ENCODE peak calls at places on chromosomes 6 and 20, in four cellular contexts. V is fibroblast of lung, N is esophagus squamous epithelium, U is HepG2. O is an unnamed sample.

GRCh38 chr6:164200071-164200470 is 785.6 kb downstream of the QKI start:
- DNase-seq in N (no peak), V (no peak), U (no peak), O (no peak)

GRCh38 chr20:24815196-24815815 is 133.8 kb upstream of the CST7 start:
- DNase-seq in N (no peak), V (no peak), U (no peak), O (no peak)

GRCh38 chr20:20489054-20489453 is 121.2 kb downstream of the INSM1 start:
- DNase-seq in V (peak; percentile 28), U (no peak), N (no peak), O (no peak)

GRCh38 chr6:110567957-110568696 is 91.7 kb upstream of the SLC22A16 start:
- DNase-seq in V (no peak), N (no peak), U (no peak), O (no peak)

GRCh38 chr20:2767768-2768631 is 32.4 kb downstream of the CPXM1 start:
- DNase-seq in V (peak; percentile 12), N (no peak), U (no peak), O (no peak)

GRCh38 chr6:64985726-64986125 is 721.3 kb downstream of the EYS start:
- DNase-seq in N (no peak), V (peak; percentile 18), U (no peak), O (no peak)

GRCh38 chr6:39444479-39445019 is 122.0 kb upstream of the KCNK16 start:
- DNase-seq in N (no peak), V (no peak), U (no peak), O (no peak)

GRCh38 chr20:40984496-40984895 is 44.1 kb upstream of the TOP1 start:
- DNase-seq in U (no peak), V (no peak), N (no peak), O (no peak)

GRCh38 chr6:14874975-14875677 is 370.7 kb upstream of the JARID2 start:
- DNase-seq in N (no peak), V (no peak), U (no peak), O (no peak)

GRCh38 chr20:53901064-53901463 is 169.3 kb downstream of the BCAS1 start:
- DNase-seq in U (no peak), V (no peak), N (no peak), O (no peak)

GRCh38 chr6:151313060-151313459 is 73.3 kb downstream of the AKAP12 start:
- DNase-seq in N (no peak), V (no peak), U (peak; percentile 75), O (no peak)

GRCh38 chr6:166464068-166464410 is 81.3 kb upstream of the MPC1 start:
- DNase-seq in U (no peak), V (no peak), N (no peak), O (no peak)

GRCh38 chr6:166465671-166466087 is 82.9 kb upstream of the MPC1 start:
- DNase-seq in N (no peak), V (peak; percentile 35), U (no peak), O (no peak)

GRCh38 chr6:166467436-166468000 is 84.8 kb upstream of the MPC1 start:
- DNase-seq in V (no peak), U (no peak), N (no peak), O (no peak)

GRCh38 chr6:166464418-166465400 is 82.0 kb upstream of the MPC1 start:
- DNase-seq in U (no peak), N (no peak), V (no peak), O (no peak)

DNA sequence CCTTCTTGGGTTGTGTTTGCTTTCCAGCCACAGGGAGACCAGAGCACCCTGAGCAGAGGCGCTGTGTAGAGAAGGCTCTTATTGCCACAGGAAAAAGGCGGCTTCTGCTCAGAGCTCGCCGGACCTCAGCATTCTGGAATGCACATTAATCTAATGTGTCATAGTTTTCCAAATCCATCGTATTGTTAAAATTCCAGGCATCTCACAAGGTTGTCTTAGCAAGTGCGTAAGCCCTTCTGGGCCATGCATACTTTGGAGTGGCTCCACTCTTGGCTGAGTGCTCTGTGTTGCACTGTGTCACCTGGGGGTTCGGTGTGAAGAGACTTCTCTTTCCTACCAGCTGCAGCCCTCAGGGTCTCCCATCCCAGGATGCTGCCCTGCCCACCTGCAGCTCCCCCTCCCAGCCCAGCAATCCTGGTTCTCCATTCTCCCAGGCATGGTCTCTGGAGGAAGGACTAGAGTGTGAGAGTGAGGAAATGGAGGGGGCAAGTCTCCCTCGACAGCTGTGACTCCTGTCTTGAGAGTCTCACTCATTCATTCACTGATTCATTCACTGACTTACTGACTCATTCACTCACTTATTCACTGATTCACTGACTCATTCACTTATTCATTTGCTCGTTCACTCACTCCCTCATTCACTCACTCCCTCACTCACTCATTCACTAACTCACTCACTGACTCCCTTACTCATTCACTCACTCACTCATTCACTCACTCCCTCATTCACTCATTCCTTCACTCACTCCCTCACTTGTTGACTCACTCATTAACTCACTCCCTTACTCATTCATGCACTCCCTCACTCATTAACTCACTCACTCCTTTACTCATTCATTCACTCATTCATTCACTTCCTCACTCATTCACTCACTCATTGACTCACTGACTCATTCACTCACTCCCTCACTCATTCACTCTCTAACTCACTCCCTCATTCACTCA is 83.7 kb upstream of the MPC1 start:
- DNase-seq in U (no peak), V (peak; percentile 71), N (no peak), O (peak; percentile 41)
- H3K4me3 ChIP-seq in U (no peak overlapping the region), V (no peak overlapping the region), N (no peak overlapping the region), O (no peak overlapping the region)

GRCh38 chr20:61488030-61488429 is 236.0 kb downstream of the CDH4 start:
- DNase-seq in N (no peak), U (no peak), V (no peak), O (no peak)

GRCh38 chr20:61483336-61484067 is 231.4 kb downstream of the CDH4 start:
- DNase-seq in V (no peak), N (no peak), U (no peak), O (no peak)

GRCh38 chr20:61490721-61491120 is 238.7 kb downstream of the CDH4 start:
- DNase-seq in V (no peak), N (no peak), U (no peak), O (no peak)

GRCh38 chr20:61486198-61486597 is 234.1 kb downstream of the CDH4 start:
- DNase-seq in U (no peak), N (no peak), V (no peak), O (no peak)

GRCh38 chr20:61487346-61488022 is 235.4 kb downstream of the CDH4 start:
- DNase-seq in N (no peak), U (no peak), V (peak; percentile 39), O (no peak)
- H3K4me3 ChIP-seq in N (no peak overlapping the region), U (no peak overlapping the region), V (no peak overlapping the region), O (no peak overlapping the region)

GRCh38 chr6:108115598-108116058 is 41.1 kb upstream of the OSTM1 start:
- DNase-seq in U (peak; percentile 47), N (no peak), V (peak; percentile 33), O (no peak)

GRCh38 chr6:108117427-108118358 is 43.2 kb upstream of the OSTM1 start:
- DNase-seq in V (peak; percentile 18), U (no peak), N (no peak), O (no peak)

GRCh38 chr6:108118359-108118724 is 43.8 kb upstream of the OSTM1 start:
- DNase-seq in V (no peak), N (no peak), U (no peak), O (no peak)

GRCh38 chr6:108116424-108116780 is 41.9 kb upstream of the OSTM1 start:
- DNase-seq in V (no peak), N (no peak), U (no peak), O (no peak)

DNA sequence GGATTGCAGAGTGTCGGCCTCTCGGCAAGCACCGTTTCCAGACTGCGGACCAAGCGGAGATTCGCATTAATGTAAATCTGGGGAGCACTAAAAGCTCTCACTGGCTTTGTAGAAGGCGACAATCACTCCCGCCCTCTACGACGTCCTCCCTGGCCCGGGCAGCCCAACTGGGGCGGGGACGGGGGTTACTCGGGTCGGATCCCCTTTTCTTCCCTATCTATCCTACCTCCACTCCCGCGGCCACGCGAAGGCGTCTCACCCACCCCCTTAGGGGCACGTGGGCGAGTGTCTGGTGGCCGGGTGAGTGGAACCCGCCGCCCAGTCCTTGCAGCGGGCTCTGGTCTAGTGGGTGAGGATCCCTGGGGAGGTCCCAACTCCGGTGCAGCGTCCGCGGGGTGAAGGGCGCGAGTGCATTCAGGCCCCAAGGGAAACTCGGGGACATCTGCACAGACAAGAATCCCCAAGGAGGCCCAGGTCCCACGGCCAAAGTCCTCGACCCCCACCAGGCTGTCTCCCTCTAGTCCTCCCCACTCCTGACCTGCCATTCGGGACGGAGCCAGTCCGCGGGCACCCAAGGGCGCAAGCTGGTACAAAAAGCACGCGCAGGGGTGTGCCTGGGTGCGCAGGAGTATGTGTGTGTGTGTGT is 42.4 kb upstream of the OSTM1 start:
- DNase-seq in U (no peak), V (no peak), N (no peak), O (no peak)
- H3K4me3 ChIP-seq in U (no peak overlapping the region), V (peak overlapping the region; percentile 0), N (peak overlapping the region; percentile 63), O (no peak overlapping the region)

GRCh38 chr20:50337521-50338466 is 147.2 kb downstream of the CEBPB start:
- DNase-seq in N (no peak), U (no peak), V (no peak), O (no peak)

GRCh38 chr20:50335105-50335504 is 144.5 kb downstream of the CEBPB start:
- DNase-seq in U (peak; percentile 91), N (no peak), V (peak; percentile 33), O (no peak)

GRCh38 chr20:50338479-50339195 is 148.0 kb downstream of the CEBPB start:
- DNase-seq in N (no peak), V (no peak), U (peak; percentile 49), O (no peak)

GRCh38 chr20:50335866-50336265 is 145.2 kb downstream of the CEBPB start:
- DNase-seq in N (no peak), V (no peak), U (no peak), O (no peak)

DNA sequence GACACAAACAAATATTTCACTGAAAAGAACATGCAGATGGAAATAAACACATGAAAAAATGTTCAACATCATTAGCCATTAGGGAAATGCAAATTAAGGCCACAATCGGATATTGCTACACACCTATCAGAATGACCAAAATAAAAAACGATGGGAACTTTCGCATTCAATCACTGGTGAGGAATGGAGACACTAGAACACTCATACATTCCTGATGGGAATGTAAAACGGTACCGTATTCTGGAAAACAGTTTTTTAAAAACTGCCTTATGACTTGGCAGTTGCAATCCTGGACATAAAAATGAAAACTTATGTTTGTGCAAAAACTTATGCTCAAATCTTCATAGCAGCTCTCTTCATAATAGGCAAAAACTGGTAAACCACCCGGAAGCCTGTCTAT is 146.0 kb downstream of the CEBPB start:
- DNase-seq in V (no peak), N (no peak), U (no peak), O (no peak)
- H3K4me3 ChIP-seq in V (no peak overlapping the region), N (no peak overlapping the region), U (no peak overlapping the region), O (no peak overlapping the region)

GRCh38 chr6:89082439-89082838 is 1.9 kb downstream of the PNRC1 start:
- DNase-seq in U (no peak), N (no peak), V (peak; percentile 47), O (no peak)

GRCh38 chr6:89081423-89082322 is 1.1 kb downstream of the PNRC1 start:
- DNase-seq in N (peak; percentile 94), U (peak; percentile 93), V (peak; percentile 98), O (peak; percentile 87)

GRCh38 chr6:89084954-89085353 is 4.4 kb downstream of the PNRC1 start:
- DNase-seq in U (no peak), N (no peak), V (no peak), O (no peak)

GRCh38 chr6:89085409-89086012 is 5.0 kb downstream of the PNRC1 start:
- DNase-seq in U (no peak), V (no peak), N (no peak), O (no peak)

GRCh38 chr6:89084542-89084941 is 4.0 kb downstream of the PNRC1 start:
- DNase-seq in V (no peak), N (no peak), U (no peak), O (no peak)
- H3K4me3 ChIP-seq in V (peak overlapping the region; percentile 100), N (no peak overlapping the region), U (no peak overlapping the region), O (peak overlapping the region; percentile 99)

O was measured in skeletal muscle cell.